ENCODE peak calls at places on chromosomes 3 and 15, in ten cellular contexts. Z is activated CD4-positive, alpha-beta T cell treated with anti-CD3 and anti-CD28 coated beads, Interleukin-2, amount 50 U/mL, for 24 hours; P is NCI-H1417; N is substantia nigra; Q is EH; C is HuH-7.5; G is naive B cell; T is T-helper 2 cell; R is CD4-positive, alpha-beta T cell; F is activated naive CD4-positive, alpha-beta T cell treated with anti-CD3 and anti-CD28 coated beads for 36 hours. W is an unnamed sample.

GRCh38 chr15:42427429-42428223 is 63.3 kb downstream of the ZNF106 start:
- DNase-seq in Z (no peak), P (no peak), N (no peak), Q (peak; percentile 94), C (no peak), G (no peak), T (no peak), R (no peak), F (no peak), W (no peak)

GRCh38 chr3:134481166-134481565 is 4.6 kb downstream of the ANAPC13 start:
- DNase-seq in Z (no peak), P (no peak), N (no peak), Q (peak; percentile 49), C (no peak), G (no peak), T (no peak), R (no peak), F (no peak), W (no peak)

GRCh38 chr3:97138914-97139541 is 324.6 kb downstream of the EPHA6 start:
- DNase-seq in Z (no peak), P (no peak), N (no peak), Q (no peak), C (peak; percentile 16), G (no peak), T (no peak), R (no peak), F (no peak), W (no peak)

GRCh38 chr3:104102386-104102785 is 1264.3 kb upstream of the ALCAM start:
- DNase-seq in Z (no peak), P (peak; percentile 69), N (peak; percentile 2), Q (peak; percentile 29), C (no peak), G (peak; percentile 37), T (no peak), R (no peak), F (peak; percentile 7), W (no peak)

GRCh38 chr15:39313467-39313866 is 267.4 kb upstream of the THBS1 start:
- DNase-seq in Z (no peak), P (no peak), N (no peak), Q (no peak), C (no peak), G (no peak), T (no peak), R (no peak), F (no peak), W (no peak)

GRCh38 chr3:141941093-141941492 is 64.7 kb downstream of the ATP1B3 start:
- DNase-seq in Z (no peak), P (no peak), N (no peak), Q (no peak), C (no peak), G (no peak), T (no peak), R (no peak), F (no peak), W (no peak)

GRCh38 chr3:27960133-27960532 is 238.0 kb upstream of the EOMES start:
- DNase-seq in Z (no peak), P (peak; percentile 48), N (no peak), Q (peak; percentile 42), C (no peak), G (no peak), T (no peak), R (no peak), F (no peak), W (no peak)

GRCh38 chr3:51099794-51100542 is 285.1 kb upstream of the MANF start:
- DNase-seq in Z (peak; percentile 4), P (peak; percentile 59), N (no peak), Q (peak; percentile 63), C (peak; percentile 29), G (no peak), T (no peak), R (no peak), F (peak; percentile 49), W (no peak)

GRCh38 chr3:123105201-123106189 is 38.7 kb downstream of the PDIA5 start:
- DNase-seq in Z (no peak), P (no peak), N (no peak), Q (no peak), C (no peak), G (peak; percentile 79), T (no peak), R (no peak), F (no peak), W (no peak)

GRCh38 chr15:40618906-40619305 is 24.9 kb downstream of the KNL1 start:
- DNase-seq in Z (no peak), P (no peak), N (no peak), Q (no peak), C (no peak), G (no peak), T (no peak), R (no peak), F (no peak), W (no peak)

GRCh38 chr3:119662604-119663377 is 2.4 kb upstream of the POPDC2 start:
- DNase-seq in Z (no peak), P (no peak), N (no peak), Q (peak; percentile 80), C (no peak), G (no peak), T (no peak), R (no peak), F (no peak), W (no peak)

GRCh38 chr3:2511356-2511755 is 412.7 kb downstream of the CNTN4 start:
- DNase-seq in Z (no peak), P (peak; percentile 87), N (no peak), Q (no peak), C (no peak), G (no peak), T (no peak), R (no peak), F (no peak), W (no peak)

GRCh38 chr15:49242820-49243219 is 72.8 kb downstream of the GALK2 start:
- DNase-seq in Z (no peak), P (no peak), N (no peak), Q (peak; percentile 92), C (no peak), G (no peak), T (no peak), R (no peak), F (no peak), W (no peak)

GRCh38 chr3:169914321-169914720 is 2.9 kb downstream of the SAMD7 start:
- DNase-seq in Z (no peak), P (no peak), N (no peak), Q (peak; percentile 41), C (no peak), G (no peak), T (no peak), R (no peak), F (no peak), W (no peak)

GRCh38 chr3:86978111-86978528 is 12.8 kb downstream of the VGLL3 start:
- DNase-seq in Z (no peak), P (no peak), N (no peak), Q (peak; percentile 76), C (no peak), G (no peak), T (no peak), R (no peak), F (no peak), W (no peak)

GRCh38 chr15:95202569-95203349 is 971.4 kb downstream of the MCTP2 start:
- DNase-seq in Z (no peak), P (no peak), N (no peak), Q (peak; percentile 73), C (no peak), G (no peak), T (no peak), R (no peak), F (no peak), W (no peak)

W was measured in caudate nucleus.